ENCODE peak calls at places on chromosome 2, in six cellular contexts. C is Caco-2, Z is kidney epithelial cell, V is spleen, K is GM23248, A is IMR-90. J is an unnamed sample. For H3K36me3 and H3K27me3, the result is how much of the 10 kb centered on the place peaks cover.

GRCh38 chr2:205574041-205574440 is 108.3 kb upstream of the NRP2 start:
- DNase-seq in K (peak), C (no peak), V (no peak), Z (no peak), A (no peak), J (no peak)

GRCh38 chr2:195995499-195995898 is 73.1 kb downstream of the DNAH7 start:
- DNase-seq in V (no peak), A (no peak), Z (no peak), K (no peak), C (no peak), J (no peak)

GRCh38 chr2:207491086-207491485 is 38.7 kb upstream of the CREB1 start:
- DNase-seq in V (no peak), C (no peak), A (no peak), K (no peak), Z (no peak), J (no peak)

GRCh38 chr2:168049609-168050008 is 197.8 kb downstream of the STK39 start:
- DNase-seq in Z (no peak), V (no peak), C (no peak), K (no peak), A (no peak), J (no peak)

GRCh38 chr2:88832256-88832991 is 141.0 kb downstream of the RPIA start:
- DNase-seq in C (no peak), K (no peak), A (no peak), Z (no peak), V (peak), J (no peak)

GRCh38 chr2:191643425-191643824 is 34.5 kb upstream of the NABP1 start:
- DNase-seq in C (no peak), A (no peak), V (no peak), K (no peak), Z (no peak), J (no peak)

GRCh38 chr2:102112692-102113665 is 29.6 kb upstream of the IL1R1 start:
- DNase-seq in K (peak), C (no peak), V (no peak), A (peak), Z (no peak), J (no peak)

GRCh38 chr2:50491541-50492114 is 540.3 kb downstream of the NRXN1 start:
- DNase-seq in C (peak), V (no peak), A (peak), K (peak), Z (no peak), J (no peak)

GRCh38 chr2:66439291-66440010 is 4.5 kb downstream of the MEIS1 start:
- DNase-seq in V (peak), Z (no peak), C (no peak), K (peak), A (no peak), J (peak)

GRCh38 chr2:74008761-74009395 is 24.2 kb downstream of the TET3 start:
- DNase-seq in Z (no peak), K (no peak), C (no peak), V (no peak), A (no peak), J (no peak)

GRCh38 chr2:176283268-176283667 is 14.0 kb downstream of the MTX2 start:
- DNase-seq in Z (no peak), V (no peak), A (peak), K (peak), C (no peak), J (no peak)

GRCh38 chr2:105443610-105444598 is 45.1 kb upstream of the FHL2 start:
- DNase-seq in C (peak), K (no peak), Z (no peak), V (no peak), A (peak), J (no peak)

DNA sequence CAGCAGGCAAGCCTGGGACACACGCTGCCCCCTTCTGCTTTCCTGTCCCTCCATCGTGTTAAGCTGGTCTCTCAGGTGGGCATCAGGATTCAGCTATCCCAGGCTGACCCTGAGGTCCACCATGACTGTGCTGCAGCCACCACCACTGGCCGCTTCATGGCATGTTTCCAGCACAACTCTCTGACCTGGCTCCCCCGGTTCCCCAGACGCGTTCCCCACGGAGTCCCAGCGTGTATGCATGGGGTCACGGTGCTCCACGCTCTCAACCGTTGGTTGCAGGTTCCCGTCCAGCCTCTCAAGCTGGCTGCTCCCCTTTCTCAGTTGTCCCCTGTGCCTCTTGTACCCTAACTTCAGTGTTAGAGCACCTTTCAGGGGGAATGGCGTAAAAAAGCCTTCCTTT is 20.3 kb downstream of the HPCAL1 start:
- DNase-seq in V (peak), Z (no peak), K (no peak), C (no peak), A (no peak), J (no peak)
- H3K36me3 ChIP-seq in V (under half), Z (under half), K (under half), C (under half), A (under half), J (under half)

GRCh38 chr2:219041252-219041651 is at the start of gene CFAP65:
- DNase-seq in K (peak), A (peak), V (peak), Z (no peak), C (no peak), J (no peak)
- H3K27me3 ChIP-seq in K (under half), A (under half), V (under half), Z (under half), C (under half), J (half or more)

GRCh38 chr2:27622921-27623384 is 5.9 kb downstream of the CCDC121 start:
- DNase-seq in K (peak), C (no peak), Z (peak), V (no peak), A (peak), J (no peak)
- H3K36me3 ChIP-seq in K (under half), C (under half), Z (under half), V (half or more), A (under half), J (half or more)

DNA sequence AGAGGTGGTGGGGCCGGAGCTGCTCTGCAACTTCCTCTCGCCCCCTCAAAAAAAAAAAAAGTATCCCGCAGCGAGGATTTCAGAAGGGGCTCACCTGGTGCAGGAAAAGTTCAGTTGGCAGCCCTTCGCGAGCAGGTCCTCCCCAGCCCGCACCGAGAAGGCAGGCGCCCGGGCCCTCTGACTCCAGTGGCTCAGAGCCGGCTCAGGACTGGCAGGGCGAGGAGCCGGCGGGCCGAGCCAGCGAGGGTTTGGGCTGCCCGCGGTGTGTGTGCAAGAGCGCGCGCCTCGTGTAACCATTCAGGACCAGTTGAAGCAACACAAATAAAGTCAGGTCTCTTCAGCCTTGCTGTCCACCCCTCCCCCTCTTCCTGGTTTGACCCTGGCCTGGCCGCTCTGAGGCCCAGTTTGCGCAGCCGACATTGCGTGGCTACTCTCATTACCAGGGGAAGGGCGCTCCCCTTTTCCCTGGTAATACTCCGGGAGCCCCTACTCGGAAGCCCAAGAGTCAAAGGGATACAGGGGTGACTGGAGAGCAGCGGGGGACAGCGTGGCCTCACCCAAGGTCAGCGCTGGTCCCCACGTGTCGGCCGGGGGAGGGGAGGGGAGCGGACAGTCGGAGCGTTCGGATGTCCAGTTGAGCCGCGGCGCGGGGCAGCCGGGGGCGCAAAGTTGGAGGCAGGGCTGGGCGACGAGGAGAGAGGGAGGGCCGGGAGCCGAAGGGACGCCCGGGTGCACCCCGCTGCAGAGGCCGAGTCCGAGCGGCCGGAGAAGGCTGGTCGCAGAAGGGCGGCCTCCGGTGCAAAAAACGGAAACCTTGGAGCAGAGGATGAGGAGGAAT is 12.3 kb downstream of the EN1 start:
- DNase-seq in K (peak), A (no peak), Z (no peak), C (no peak), V (peak), J (no peak)
- H3K27me3 ChIP-seq in K (under half), A (half or more), Z (half or more), C (under half), V (under half), J (half or more)

GRCh38 chr2:238082858-238083257 is 17.3 kb upstream of the ESPNL start:
- DNase-seq in Z (no peak), C (no peak), A (no peak), V (no peak), K (no peak), J (no peak)

GRCh38 chr2:238080518-238080917 is 19.6 kb upstream of the ESPNL start:
- DNase-seq in A (no peak), C (no peak), Z (no peak), K (no peak), V (no peak), J (no peak)

GRCh38 chr2:238081150-238081549 is 19.0 kb upstream of the ESPNL start:
- DNase-seq in Z (no peak), C (no peak), K (no peak), A (no peak), V (no peak), J (no peak)

GRCh38 chr2:238082151-238082550 is 18.0 kb upstream of the ESPNL start:
- DNase-seq in Z (no peak), K (no peak), A (no peak), V (no peak), C (no peak), J (no peak)

DNA sequence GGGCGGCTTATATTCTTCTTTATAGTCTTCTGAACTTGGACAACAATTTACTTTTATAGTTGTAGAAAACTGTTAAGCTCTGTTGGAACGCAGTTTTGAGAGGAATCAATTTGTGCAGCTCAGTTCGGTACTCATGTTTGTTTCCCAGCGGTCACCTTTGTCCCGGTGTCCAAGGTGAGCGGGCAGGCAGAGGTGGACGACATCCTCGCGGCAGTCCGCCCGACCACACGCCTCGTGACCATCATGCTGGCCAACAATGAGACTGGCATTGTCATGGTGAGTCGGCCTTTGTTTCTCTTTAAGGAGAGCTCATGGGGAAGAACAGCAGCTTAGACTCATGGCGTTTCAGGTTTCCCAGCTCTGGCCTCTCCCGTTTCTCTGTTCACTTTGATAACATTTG is 18.6 kb upstream of the ESPNL start:
- DNase-seq in K (no peak), V (no peak), A (no peak), C (no peak), Z (no peak), J (no peak)
- H3K36me3 ChIP-seq in K (under half), V (half or more), A (under half), C (under half), Z (under half), J (under half)

GRCh38 chr2:109030870-109031480 is 42.0 kb upstream of the EDAR start:
- DNase-seq in A (no peak), Z (no peak), V (no peak), K (no peak), C (no peak), J (no peak)

GRCh38 chr2:109032229-109032800 is 43.3 kb upstream of the EDAR start:
- DNase-seq in K (no peak), Z (no peak), V (no peak), A (no peak), C (no peak), J (no peak)

GRCh38 chr2:109029444-109030193 is 40.6 kb upstream of the EDAR start:
- DNase-seq in K (no peak), C (no peak), A (no peak), V (no peak), Z (no peak), J (no peak)

GRCh38 chr2:109031481-109032228 is 42.6 kb upstream of the EDAR start:
- DNase-seq in C (no peak), K (peak), V (peak), A (peak), Z (no peak), J (peak)

GRCh38 chr2:109033171-109033570 is 44.2 kb upstream of the EDAR start:
- DNase-seq in K (no peak), Z (no peak), V (no peak), A (no peak), C (no peak), J (no peak)
- H3K27me3 ChIP-seq in K (half or more), Z (under half), V (under half), A (half or more), C (under half), J (under half)

DNA sequence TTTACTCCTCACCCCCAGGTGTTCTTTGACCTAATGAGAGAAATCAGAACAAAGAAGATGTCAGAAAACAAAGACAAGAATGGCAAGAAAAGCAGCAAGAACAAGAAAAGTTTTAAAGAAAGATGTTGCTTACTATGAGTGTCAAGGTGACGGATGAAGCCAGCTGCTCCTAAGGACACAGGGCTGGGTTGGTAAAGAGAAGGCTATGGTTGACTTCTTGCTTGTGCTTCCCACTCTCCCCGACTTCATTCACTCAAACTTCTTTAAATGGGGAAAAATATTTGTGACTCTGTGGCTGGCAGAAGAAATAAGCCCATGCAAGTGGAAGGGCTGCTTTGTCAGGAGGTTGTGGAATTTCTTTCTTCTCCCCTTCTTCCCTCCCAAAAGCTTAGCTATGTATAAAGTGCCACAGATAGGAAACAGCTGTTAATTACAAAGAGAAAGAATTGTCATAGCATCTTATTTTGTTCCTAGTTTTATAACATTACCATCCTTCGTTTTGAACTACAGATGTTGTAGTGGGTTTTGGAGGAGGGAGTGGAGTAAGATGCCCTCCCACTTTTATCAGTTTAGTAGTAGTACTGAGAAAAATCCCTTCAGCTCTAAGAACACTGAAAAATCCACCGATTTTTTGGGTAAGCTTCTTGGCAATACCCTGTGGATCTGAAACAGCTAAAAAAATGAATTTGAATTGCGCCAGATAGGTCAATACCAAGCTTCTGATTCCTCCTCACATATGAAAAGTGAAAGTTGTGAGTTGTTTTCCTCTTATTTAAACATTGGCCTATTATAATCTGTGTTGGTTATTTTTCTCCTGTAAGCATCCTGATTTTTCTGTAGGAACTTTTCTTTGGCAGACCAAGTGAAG is 40.7 kb downstream of the RALB start:
- DNase-seq in C (no peak), Z (no peak), K (no peak), V (no peak), A (no peak), J (no peak)
- H3K36me3 ChIP-seq in C (under half), Z (under half), K (under half), V (half or more), A (under half), J (half or more)

GRCh38 chr2:172430027-172430426 is 2.6 kb downstream of the ITGA6 start:
- DNase-seq in Z (no peak), V (no peak), C (no peak), K (no peak), A (no peak), J (no peak)

GRCh38 chr2:172427256-172427989 is at the start of gene ITGA6:
- DNase-seq in K (peak), V (peak), A (peak), C (peak), Z (no peak), J (peak)

GRCh38 chr2:172427990-172428840 is 829 bp downstream of the ITGA6 start:
- DNase-seq in C (peak), A (no peak), V (peak), Z (no peak), K (peak), J (peak)

GRCh38 chr2:172429351-172429968 is 2.1 kb downstream of the ITGA6 start:
- DNase-seq in A (peak), C (no peak), V (no peak), K (peak), Z (no peak), J (no peak)

GRCh38 chr2:172428841-172429173 is 1.4 kb downstream of the ITGA6 start:
- DNase-seq in K (no peak), A (no peak), Z (no peak), V (no peak), C (no peak), J (no peak)
- H3K27me3 ChIP-seq in K (under half), A (under half), Z (under half), V (under half), C (under half), J (under half)

GRCh38 chr2:217878865-217879595 is 123.8 kb downstream of the TNS1 start:
- DNase-seq in Z (no peak), V (no peak), A (no peak), K (no peak), C (no peak), J (no peak)
- H3K36me3 ChIP-seq in Z (under half), V (half or more), A (half or more), K (under half), C (under half), J (half or more)

GRCh38 chr2:232492963-232493700 is 5.5 kb upstream of the ECEL1 start:
- DNase-seq in A (no peak), K (no peak), V (peak), Z (no peak), C (no peak), J (no peak)

GRCh38 chr2:232494542-232494941 is 6.9 kb upstream of the ECEL1 start:
- DNase-seq in A (no peak), C (no peak), Z (no peak), K (no peak), V (no peak), J (peak)

GRCh38 chr2:232492236-232492848 is 4.7 kb upstream of the ECEL1 start:
- DNase-seq in A (no peak), Z (no peak), C (no peak), V (peak), K (no peak), J (peak)

GRCh38 chr2:232495292-232495691 is 7.7 kb upstream of the ECEL1 start:
- DNase-seq in C (no peak), K (no peak), V (no peak), Z (no peak), A (no peak), J (no peak)

DNA sequence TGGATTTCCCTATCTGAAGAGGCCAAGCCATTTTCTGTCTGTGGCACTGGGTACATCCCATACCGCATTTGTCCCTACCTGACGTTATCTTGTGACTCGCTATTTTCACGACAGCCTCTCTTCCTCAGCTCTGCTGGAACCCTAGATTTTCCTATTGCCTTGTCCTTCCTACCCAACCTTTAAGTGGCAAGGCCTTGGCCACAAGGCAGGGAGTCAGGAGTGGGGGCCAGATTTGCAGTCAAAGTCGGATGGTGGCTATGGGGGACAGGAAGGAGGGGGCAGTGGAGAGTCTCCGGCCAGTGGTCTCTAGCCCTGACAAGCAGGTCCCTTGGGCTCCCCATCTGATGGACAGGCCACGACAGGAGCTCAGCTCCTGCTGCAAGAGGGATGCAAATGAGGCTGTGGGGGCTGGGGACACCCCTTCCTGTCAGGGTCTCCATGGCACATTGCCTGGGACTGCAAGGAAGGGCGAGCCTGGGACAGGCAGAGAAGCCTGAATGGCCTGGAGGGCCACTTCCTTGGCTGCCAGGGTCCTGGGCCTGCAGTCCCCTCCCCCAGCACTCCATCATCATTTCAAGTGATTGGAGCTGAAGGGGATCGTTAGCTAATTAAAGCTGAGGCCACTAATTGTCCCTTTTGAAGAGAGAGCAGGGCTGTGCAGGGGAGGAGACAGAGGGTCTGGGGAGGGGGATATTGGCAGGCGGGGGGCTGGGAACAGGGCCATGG is 6.2 kb upstream of the ECEL1 start:
- DNase-seq in Z (no peak), K (no peak), V (peak), C (no peak), A (no peak), J (peak)
- H3K27me3 ChIP-seq in Z (under half), K (under half), V (under half), C (under half), A (half or more), J (under half)

J was measured in heart left ventricle.